ENCODE peak calls at places on chromosomes 5 and 9, in eight cellular contexts. U, O, Z, W, X, I, Q and G are unnamed samples.

GRCh38 chr5:86838078-86838477 is 220.3 kb downstream of the COX7C start:
- DNase-seq in U (no peak), O (no peak), Z (no peak), W (peak; percentile 1), X (no peak), I (no peak), Q (peak; percentile 11), G (no peak)

GRCh38 chr9:86721843-86722705 is 225.2 kb downstream of the GAS1 start:
- DNase-seq in U (no peak), O (peak; percentile 57), Z (peak; percentile 45), W (peak; percentile 97), X (peak; percentile 84), I (peak; percentile 89), Q (peak; percentile 96), G (no peak)

GRCh38 chr9:98927724-98928123 is 16.0 kb upstream of the COL15A1 start:
- DNase-seq in U (no peak), O (no peak), Z (no peak), W (no peak), X (no peak), I (no peak), Q (no peak), G (no peak)

GRCh38 chr5:173758675-173759074 is 129.5 kb upstream of the CPEB4 start:
- DNase-seq in U (no peak), O (no peak), Z (no peak), W (no peak), X (no peak), I (no peak), Q (no peak), G (no peak)

GRCh38 chr5:106076655-106077054 is 1594.1 kb downstream of the EFNA5 start:
- DNase-seq in U (no peak), O (no peak), Z (no peak), W (no peak), X (no peak), I (no peak), Q (no peak), G (no peak)

GRCh38 chr5:60026174-60026573 is 132.6 kb upstream of the PDE4D start:
- DNase-seq in U (no peak), O (no peak), Z (no peak), W (peak; percentile 0), X (peak; percentile 12), I (peak; percentile 7), Q (peak; percentile 80), G (no peak)

GRCh38 chr5:4579679-4580078 is 560.5 kb upstream of the ADAMTS16 start:
- DNase-seq in U (no peak), O (no peak), Z (no peak), W (no peak), X (no peak), I (no peak), Q (no peak), G (no peak)

GRCh38 chr5:126471247-126471646 is 48.0 kb downstream of the GRAMD2B start:
- DNase-seq in U (no peak), O (no peak), Z (no peak), W (no peak), X (no peak), I (no peak), Q (no peak), G (no peak)

GRCh38 chr5:154860123-154860522 is 1.7 kb downstream of the CNOT8 start:
- DNase-seq in U (no peak), O (no peak), Z (no peak), W (peak; percentile 63), X (peak; percentile 53), I (no peak), Q (peak; percentile 63), G (no peak)

GRCh38 chr5:174317261-174317894 is 271.9 kb downstream of the NSG2 start:
- DNase-seq in U (peak; percentile 72), O (peak; percentile 80), Z (peak; percentile 18), W (peak; percentile 43), X (peak; percentile 15), I (no peak), Q (peak; percentile 45), G (peak; percentile 39)

GRCh38 chr5:142770650-142771609 is 753 bp downstream of the ARHGAP26 start:
- DNase-seq in U (peak; percentile 67), O (peak; percentile 62), Z (peak; percentile 55), W (peak; percentile 27), X (peak; percentile 24), I (no peak), Q (peak; percentile 36), G (peak; percentile 42)

GRCh38 chr5:2900360-2900759 is 148.9 kb upstream of the IRX2 start:
- DNase-seq in U (no peak), O (no peak), Z (no peak), W (no peak), X (no peak), I (no peak), Q (no peak), G (no peak)

GRCh38 chr9:93576296-93577044 is at the start of gene PHF2:
- DNase-seq in U (no peak), O (peak; percentile 70), Z (no peak), W (no peak), X (no peak), I (no peak), Q (no peak), G (no peak)

GRCh38 chr5:117160361-117160760 is 585.7 kb upstream of the SEMA6A start:
- DNase-seq in U (no peak), O (no peak), Z (no peak), W (no peak), X (no peak), I (no peak), Q (no peak), G (no peak)

GRCh38 chr9:70924380-70924779 is 197.0 kb downstream of the TRPM3 start:
- DNase-seq in U (no peak), O (no peak), Z (no peak), W (peak; percentile 95), X (peak; percentile 88), I (no peak), Q (peak; percentile 92), G (no peak)

GRCh38 chr5:1134478-1134877 is 22.6 kb upstream of the SLC12A7 start:
- DNase-seq in U (no peak), O (no peak), Z (no peak), W (no peak), X (no peak), I (no peak), Q (no peak), G (no peak)

GRCh38 chr9:71001780-71002386 is 119.5 kb downstream of the TRPM3 start:
- DNase-seq in U (no peak), O (peak; percentile 56), Z (no peak), W (peak; percentile 45), X (peak; percentile 6), I (no peak), Q (peak; percentile 33), G (peak; percentile 18)

DNA sequence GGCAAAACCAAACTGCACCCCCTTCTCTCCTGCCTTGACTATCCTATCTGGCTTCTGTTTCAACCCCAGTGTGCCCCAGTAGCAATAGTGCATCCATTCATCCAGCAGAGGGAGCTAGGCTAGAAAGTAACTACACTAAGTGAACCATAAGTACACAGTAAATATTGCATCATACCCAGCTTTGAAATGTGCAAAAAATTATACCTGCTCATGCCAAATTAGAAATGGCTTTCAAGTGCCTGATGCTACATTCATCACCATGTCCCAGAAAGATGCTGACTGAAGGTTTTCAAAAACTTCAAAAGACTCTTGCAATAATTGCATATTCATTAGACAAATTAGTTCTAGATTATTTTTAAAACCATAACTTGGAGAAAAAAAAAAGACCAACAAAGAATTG is 153.5 kb downstream of the PRELID2 start:
- DNase-seq in U (no peak), O (peak; percentile 79), Z (peak; percentile 28), W (peak; percentile 78), X (peak; percentile 70), I (peak; percentile 54), Q (peak; percentile 62), G (no peak)
- TF ChIP-seq CTCF in U (peak; percentile 68), O (peak; percentile 71), Z (peak; percentile 52), W (peak; percentile 91), X (peak; percentile 89), I (peak; percentile 86), Q (peak; percentile 90), G (peak; percentile 75)

DNA sequence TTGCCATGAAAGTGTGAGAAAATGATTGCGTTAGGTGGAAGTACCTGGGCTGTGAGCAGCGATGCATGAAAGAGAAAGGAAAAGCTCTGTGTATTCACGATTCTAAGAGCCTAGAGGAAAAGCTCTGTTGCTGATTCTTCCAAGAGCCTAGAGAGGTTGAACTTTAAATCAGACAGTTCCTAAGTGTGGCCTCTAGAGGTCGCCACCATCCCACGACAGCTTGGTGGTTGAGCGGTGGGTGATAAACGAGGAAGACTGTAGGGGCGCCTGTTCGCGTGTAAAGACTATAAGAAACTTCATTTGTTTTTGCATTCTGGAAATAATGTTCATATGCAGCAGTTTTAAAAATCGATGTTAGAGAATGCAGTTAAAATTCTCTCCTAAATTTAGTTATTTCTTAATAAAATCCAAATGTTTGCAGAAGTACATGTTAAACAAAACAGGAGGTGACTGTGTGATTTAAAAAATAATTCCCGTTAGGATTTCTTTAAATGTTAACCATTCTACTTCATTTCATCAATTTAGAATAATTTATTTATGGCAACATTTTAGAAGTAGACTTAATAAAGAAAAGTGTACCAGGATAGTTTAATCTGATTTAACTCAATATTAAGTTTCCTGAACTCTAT is 107.7 kb downstream of the TENT4A start:
- DNase-seq in U (no peak), O (peak; percentile 67), Z (no peak), W (peak; percentile 30), X (no peak), I (peak; percentile 15), Q (no peak), G (peak; percentile 65)
- TF ChIP-seq CTCF in U (peak; percentile 58), O (peak; percentile 74), Z (peak; percentile 21), W (peak; percentile 68), X (peak; percentile 88), I (peak; percentile 71), Q (peak; percentile 46), G (peak; percentile 94)

DNA sequence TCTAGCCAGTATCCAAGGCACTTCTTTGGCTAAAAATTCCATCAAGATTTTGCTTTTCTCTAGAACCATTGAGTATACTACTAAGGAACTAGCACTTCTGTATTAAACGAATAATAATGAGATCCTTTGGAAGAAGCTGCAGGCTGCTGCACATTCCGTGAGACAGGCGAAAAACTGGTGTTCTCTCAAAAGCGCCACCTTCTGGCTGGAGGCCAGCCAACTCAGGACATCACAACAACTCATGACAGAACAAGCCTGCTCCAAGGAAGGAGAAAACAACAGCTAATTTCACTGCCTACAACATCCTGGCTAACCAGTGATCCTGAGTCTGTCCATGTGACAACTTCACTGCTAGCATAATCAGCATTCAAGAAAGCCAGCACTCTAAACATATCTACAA is 150.4 kb downstream of the YTHDC2 start:
- DNase-seq in U (no peak), O (peak; percentile 57), Z (peak; percentile 18), W (peak; percentile 19), X (peak; percentile 55), I (peak; percentile 19), Q (peak; percentile 10), G (peak; percentile 12)
- TF ChIP-seq CTCF in U (no peak), O (peak; percentile 32), Z (no peak), W (no peak), X (peak; percentile 81), I (peak; percentile 53), Q (no peak), G (peak; percentile 47)

DNA sequence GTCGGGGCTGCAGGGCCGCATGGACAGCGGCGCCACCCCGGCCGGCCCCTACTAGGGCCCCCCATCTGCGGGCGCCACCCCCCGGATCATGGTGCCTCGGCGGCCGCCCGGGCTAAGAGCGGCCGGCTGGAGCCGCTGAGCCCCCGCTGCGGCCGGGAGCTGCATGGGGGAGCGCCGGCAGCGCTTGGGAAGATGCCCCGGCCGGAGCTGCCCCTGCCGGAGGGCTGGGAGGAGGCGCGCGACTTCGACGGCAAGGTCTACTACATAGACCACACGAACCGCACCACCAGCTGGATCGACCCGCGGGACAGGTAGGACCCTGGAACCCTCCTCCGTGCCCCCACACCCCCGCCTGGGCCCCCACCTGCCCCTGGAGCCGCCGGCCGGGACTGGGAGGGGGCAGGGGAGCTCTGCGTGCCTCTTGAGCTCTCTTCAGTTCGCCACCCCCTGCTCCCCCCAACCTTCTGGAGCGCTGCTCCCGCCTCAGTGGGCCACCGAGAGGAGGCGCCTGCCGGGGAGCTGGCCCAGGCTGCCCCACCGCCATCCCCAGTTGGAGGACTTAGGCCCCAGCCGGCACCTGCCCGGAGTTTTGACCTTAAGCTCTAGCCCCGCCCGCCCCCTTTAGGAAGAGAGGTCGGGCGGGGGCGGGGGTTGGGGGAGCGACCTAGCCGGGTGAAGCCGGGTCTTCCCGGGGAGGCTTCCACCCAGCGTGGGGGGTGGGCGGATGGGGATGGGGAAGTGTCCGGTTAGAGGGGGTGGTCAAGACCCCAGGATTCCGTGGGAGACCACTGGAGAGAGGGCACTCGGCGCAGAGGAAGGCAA is 727 bp downstream of the WWC1 start:
- DNase-seq in U (no peak), O (peak; percentile 74), Z (no peak), W (no peak), X (no peak), I (no peak), Q (no peak), G (peak; percentile 37)
- TF ChIP-seq CTCF in U (no peak), O (no peak), Z (no peak), W (no peak), X (no peak), I (no peak), Q (no peak), G (peak; percentile 20)